ENCODE peak calls at places on chromosomes 7 and 10, in four cellular contexts. P is transverse colon, J is spleen, T is esophagus muscularis mucosa. E is an unnamed sample.

GRCh38 chr10:88288621-88289059 is 294.5 kb downstream of the RNLS start:
- DNase-seq in T (no peak), P (no peak), J (no peak), E (no peak)

GRCh38 chr7:85972504-85973141 is 671.1 kb upstream of the GRM3 start:
- DNase-seq in J (no peak), T (no peak), P (no peak), E (no peak)

GRCh38 chr10:46006219-46006618 is 24.2 kb downstream of the NCOA4 start:
- DNase-seq in P (no peak), T (no peak), J (no peak), E (no peak)

GRCh38 chr7:65832281-65832680 is 40.6 kb upstream of the VKORC1L1 start:
- DNase-seq in T (no peak), J (no peak), P (peak; percentile 12), E (no peak)

GRCh38 chr10:112811741-112812551 is 138.1 kb upstream of the TCF7L2 start:
- DNase-seq in T (no peak), J (no peak), P (peak; percentile 58), E (peak; percentile 67)

GRCh38 chr7:69739906-69740545 is 141.8 kb downstream of the AUTS2 start:
- DNase-seq in J (no peak), P (peak; percentile 10), T (no peak), E (no peak)

GRCh38 chr7:46568420-46569116 is 647.5 kb upstream of the IGFBP3 start:
- DNase-seq in T (no peak), J (no peak), P (peak; percentile 48), E (no peak)

GRCh38 chr10:70445718-70446485 is 4.4 kb upstream of the NODAL start:
- DNase-seq in J (no peak), T (no peak), P (no peak), E (no peak)

GRCh38 chr10:113293167-113293566 is 259.7 kb upstream of the HABP2 start:
- DNase-seq in P (no peak), J (no peak), T (no peak), E (no peak)

GRCh38 chr10:124000792-124001201 is 92.6 kb downstream of the CHST15 start:
- DNase-seq in T (peak; percentile 85), P (no peak), J (peak; percentile 73), E (no peak)

GRCh38 chr7:74656421-74656910 is 1.1 kb upstream of the GTF2I start:
- DNase-seq in P (peak; percentile 66), T (no peak), J (peak; percentile 87), E (no peak)

GRCh38 chr10:35595106-35595505 is 10.0 kb upstream of the GJD4 start:
- DNase-seq in T (no peak), J (no peak), P (no peak), E (no peak)

GRCh38 chr7:34603711-34604444 is 54.1 kb upstream of the NPSR1 start:
- DNase-seq in J (no peak), P (no peak), T (no peak), E (no peak)

GRCh38 chr7:158039270-158039669 is 548.4 kb downstream of the PTPRN2 start:
- DNase-seq in J (no peak), T (no peak), P (no peak), E (no peak)

GRCh38 chr10:132110091-132110490 is 44.3 kb downstream of the JAKMIP3 start:
- DNase-seq in P (no peak), T (no peak), J (peak; percentile 64), E (peak; percentile 39)

GRCh38 chr10:14660872-14661271 is 113.8 kb downstream of the FAM107B start:
- DNase-seq in P (no peak), T (no peak), J (no peak), E (no peak)

GRCh38 chr10:126712681-126713080 is 42.2 kb upstream of the C10orf90 start:
- DNase-seq in J (no peak), T (no peak), P (no peak), E (no peak)

GRCh38 chr10:102009801-102010425 is 46.1 kb downstream of the ARMH3 start:
- DNase-seq in J (no peak), T (no peak), P (peak; percentile 30), E (peak; percentile 17)
- TF ChIP-seq POLR2AphosphoS5 in J (no peak), T (no peak), P (no peak), E (no peak)

DNA sequence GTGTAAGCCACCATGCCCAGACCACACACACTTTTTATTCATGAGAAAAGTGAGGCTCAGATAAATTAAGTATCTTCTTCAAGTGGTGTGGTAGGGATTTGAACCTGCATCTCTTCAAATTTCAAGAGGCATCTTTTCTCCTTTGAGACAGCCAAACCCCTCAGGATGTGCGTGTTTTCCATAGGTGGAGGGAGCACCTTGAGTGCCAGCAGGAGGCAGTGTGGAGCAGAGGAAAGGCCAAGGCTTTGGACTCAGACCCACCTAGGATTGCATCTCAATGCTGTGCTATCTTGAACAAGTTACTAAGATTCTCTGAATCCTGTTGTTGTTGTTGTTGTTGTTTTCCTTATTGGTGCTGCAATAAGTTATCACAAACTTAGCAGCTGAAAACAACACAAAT is 40.2 kb upstream of the MYL10 start:
- DNase-seq in T (no peak), P (no peak), J (no peak), E (no peak)
- TF ChIP-seq POLR2AphosphoS5 in T (no peak), P (no peak), J (no peak), E (no peak)

DNA sequence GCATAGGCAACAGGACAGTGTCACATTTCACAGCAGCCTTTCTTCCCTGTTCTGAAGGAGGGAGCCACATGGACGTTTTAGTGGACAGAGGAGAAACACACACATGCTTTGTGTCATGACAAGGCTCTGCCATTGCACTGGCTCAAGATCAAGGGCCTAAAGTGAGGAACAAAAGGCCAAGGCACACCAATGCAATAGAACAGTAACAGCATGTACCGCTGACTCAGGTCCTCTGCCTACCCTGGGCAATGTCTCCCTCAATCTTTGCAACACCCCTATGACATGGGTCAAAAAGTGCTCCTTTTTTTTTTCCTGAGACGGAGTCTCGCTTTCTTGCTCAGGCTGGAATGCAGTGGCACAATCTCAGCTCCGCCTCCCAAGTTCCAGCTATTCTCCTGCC is 57.8 kb upstream of the SDK1 start:
- DNase-seq in P (no peak), T (peak; percentile 75), J (no peak), E (no peak)
- TF ChIP-seq POLR2AphosphoS5 in P (no peak), T (no peak), J (no peak), E (no peak)

DNA sequence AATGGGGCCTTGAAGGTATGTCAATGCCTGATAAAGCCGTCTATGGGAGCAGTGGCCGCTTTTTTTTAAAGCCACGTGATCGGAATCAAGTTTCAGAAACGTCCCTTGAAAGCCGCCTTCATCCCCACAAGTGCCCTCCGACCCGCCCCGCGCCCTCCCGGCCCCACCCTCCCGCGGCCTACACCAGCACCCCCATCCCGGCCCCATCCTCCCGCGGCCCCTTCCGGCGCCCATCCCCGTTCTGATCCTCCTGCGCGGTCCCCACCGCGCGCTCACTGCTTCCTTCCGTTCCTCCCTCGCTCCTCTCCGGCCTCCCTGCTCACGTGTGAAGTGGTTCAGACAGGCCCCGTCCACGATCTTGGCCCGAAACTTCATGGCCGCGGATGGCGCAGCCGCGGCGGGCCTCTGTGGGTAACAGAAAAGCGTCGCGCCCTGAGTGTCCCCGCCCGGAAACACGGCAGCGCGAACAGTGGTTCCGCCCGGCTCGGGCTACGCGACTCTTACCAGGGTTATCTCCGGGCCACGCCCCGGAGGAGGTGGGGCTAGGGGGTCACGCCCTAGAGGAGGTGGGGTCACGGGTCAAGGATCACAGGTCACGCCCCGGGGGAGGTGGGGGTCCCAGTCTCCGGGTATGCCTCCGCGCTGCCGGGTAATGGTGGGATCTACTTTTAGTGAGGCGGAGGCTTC is at the start of gene HUS1:
- DNase-seq in T (peak; percentile 97), P (peak; percentile 96), J (peak; percentile 98), E (peak; percentile 92)
- TF ChIP-seq POLR2AphosphoS5 in T (peak; percentile 85), P (peak; percentile 58), J (peak; percentile 98), E (peak; percentile 92)

GRCh38 chr7:116271161-116271979 is 61.0 kb downstream of the TES start:
- DNase-seq in J (no peak), T (no peak), P (no peak), E (no peak)
- TF ChIP-seq POLR2AphosphoS5 in J (no peak), T (no peak), P (peak; percentile 25), E (no peak)

GRCh38 chr7:1693419-1693990 is 23.4 kb downstream of the ELFN1 start:
- DNase-seq in P (no peak), J (peak; percentile 69), T (no peak), E (peak; percentile 53)
- TF ChIP-seq POLR2AphosphoS5 in P (no peak), J (no peak), T (no peak), E (no peak)

DNA sequence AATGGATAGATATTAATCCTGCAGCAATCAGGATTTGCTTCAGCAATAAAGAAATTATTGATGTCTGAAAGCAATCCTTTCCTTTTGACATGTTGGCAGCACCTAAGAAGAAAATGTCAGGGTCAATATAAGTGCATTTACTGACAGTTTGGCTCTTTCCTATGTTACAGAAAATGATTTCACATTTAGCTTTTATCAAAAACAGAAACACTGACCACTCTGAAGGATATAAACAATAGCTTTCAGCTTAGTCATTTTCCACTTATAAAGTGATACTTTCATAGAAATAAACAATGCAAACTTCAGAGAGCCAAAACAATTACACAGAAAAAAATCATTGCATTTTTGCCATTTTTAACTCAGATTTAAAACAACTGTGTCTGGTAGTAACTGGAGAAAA is 325.6 kb upstream of the KAT6B start:
- DNase-seq in T (no peak), J (no peak), P (no peak), E (no peak)
- TF ChIP-seq POLR2AphosphoS5 in T (no peak), J (no peak), P (no peak), E (no peak)

GRCh38 chr10:5977471-5978370 is at the start of gene IL15RA:
- DNase-seq in P (peak; percentile 90), J (peak; percentile 97), T (peak; percentile 92), E (no peak)
- TF ChIP-seq POLR2AphosphoS5 in P (peak; percentile 46), J (peak; percentile 88), T (peak; percentile 66), E (no peak)

GRCh38 chr10:33529234-33529633 is 194.8 kb upstream of the NRP1 start:
- DNase-seq in T (no peak), J (no peak), P (no peak), E (no peak)
- TF ChIP-seq POLR2AphosphoS5 in T (no peak), J (no peak), P (no peak), E (no peak)

GRCh38 chr7:91286432-91286831 is 22.2 kb downstream of the FZD1 start:
- DNase-seq in P (no peak), J (no peak), T (no peak), E (no peak)
- TF ChIP-seq POLR2AphosphoS5 in P (no peak), J (no peak), T (no peak), E (no peak)

E was measured in H1.